ENCODE peak calls at places on chromosome 3, in ten cellular contexts. R is activated T-cell treated with anti-CD3 and anti-CD28 coated beads, Interleukin-2, amount 50 U/mL, for 72 hours; S is GM12864; Q is tibial nerve; I is LoVo; G is GOT3; J is activated CD4-positive, CD25-positive, alpha-beta regulatory T cell treated with anti-CD3 and anti-CD28 coated beads, Interleukin-2, amount 50 U/mL, for 72 hours; V is naive thymus-derived CD4-positive, alpha-beta T cell; K is progenitor cell of endocrine pancreas; U is stimulated activated CD4-positive, alpha-beta T cell treated with anti-CD3 and anti-CD28 coated beads, TNF-alpha, amount 100 ng/mL, for 48 hours. N is an unnamed sample.

GRCh38 chr3:20323307-20323927 is 137.4 kb upstream of the SGO1 start:
- DNase-seq in U (no peak), G (no peak), I (no peak), R (no peak), K (no peak), S (no peak), V (no peak), Q (no peak), J (no peak), N (no peak)

GRCh38 chr3:177554900-177555759 is 357.8 kb upstream of the TBL1XR1 start:
- DNase-seq in G (peak; percentile 15), J (no peak), Q (no peak), V (no peak), U (no peak), S (no peak), R (no peak), I (peak; percentile 23), K (no peak), N (peak; percentile 63)

GRCh38 chr3:70813306-70813705 is 500.9 kb upstream of the MDFIC2 start:
- DNase-seq in R (no peak), K (no peak), V (no peak), J (no peak), U (no peak), G (no peak), Q (no peak), I (no peak), S (no peak), N (no peak)

GRCh38 chr3:71055602-71056001 is 527.9 kb downstream of the FOXP1 start:
- DNase-seq in K (no peak), G (no peak), U (no peak), J (no peak), R (no peak), V (no peak), S (no peak), Q (no peak), I (no peak), N (peak; percentile 81)

GRCh38 chr3:197520311-197521276 is 35.2 kb downstream of the BDH1 start:
- DNase-seq in J (no peak), K (no peak), I (peak; percentile 46), R (no peak), S (no peak), V (no peak), U (no peak), G (no peak), Q (no peak), N (no peak)

GRCh38 chr3:42204867-42205599 is 61.0 kb downstream of the CCK start:
- DNase-seq in J (no peak), I (no peak), U (no peak), Q (no peak), V (no peak), S (no peak), K (no peak), R (no peak), G (no peak), N (no peak)

GRCh38 chr3:141877911-141878310 is 1.5 kb downstream of the ATP1B3 start:
- DNase-seq in R (peak; percentile 7), J (no peak), G (no peak), K (no peak), Q (no peak), I (peak; percentile 7), S (peak; percentile 10), V (no peak), U (no peak), N (no peak)

GRCh38 chr3:45125550-45126026 is 20.6 kb downstream of the CDCP1 start:
- DNase-seq in R (no peak), Q (no peak), J (no peak), G (no peak), V (no peak), S (no peak), I (no peak), K (no peak), U (no peak), N (no peak)

GRCh38 chr3:120469440-120470415 is 18.9 kb upstream of the FSTL1 start:
- DNase-seq in U (no peak), R (no peak), I (peak; percentile 86), K (no peak), Q (no peak), J (no peak), S (no peak), G (no peak), V (no peak), N (no peak)

GRCh38 chr3:12471228-12471627 is 13.1 kb upstream of the TSEN2 start:
- DNase-seq in I (peak; percentile 91), G (no peak), S (no peak), J (peak; percentile 44), R (peak; percentile 79), U (peak; percentile 61), Q (no peak), V (no peak), K (no peak), N (no peak)

GRCh38 chr3:118736107-118736506 is 298.5 kb downstream of the IGSF11 start:
- DNase-seq in S (no peak), G (no peak), U (no peak), V (no peak), J (no peak), I (no peak), R (no peak), Q (no peak), K (no peak), N (no peak)

GRCh38 chr3:63168179-63168578 is 109.9 kb upstream of the SYNPR start:
- DNase-seq in V (no peak), S (no peak), J (no peak), G (no peak), U (no peak), K (no peak), Q (no peak), I (no peak), R (no peak), N (no peak)

GRCh38 chr3:13401149-13401548 is 19.0 kb downstream of the NUP210 start:
- DNase-seq in Q (no peak), K (no peak), I (no peak), V (no peak), G (no peak), U (no peak), J (no peak), R (no peak), S (no peak), N (no peak)

GRCh38 chr3:141114816-141115458 is 63.8 kb downstream of the SPSB4 start:
- DNase-seq in R (no peak), Q (no peak), G (no peak), S (no peak), I (no peak), J (no peak), K (no peak), U (no peak), V (no peak), N (no peak)

GRCh38 chr3:38360345-38360744 is 13.8 kb downstream of the XYLB start:
- DNase-seq in R (no peak), I (no peak), G (no peak), U (no peak), K (no peak), S (no peak), J (no peak), V (no peak), Q (no peak), N (no peak)

GRCh38 chr3:63654246-63654645 is 1.8 kb downstream of the SNTN start:
- DNase-seq in Q (no peak), U (no peak), K (no peak), V (no peak), R (no peak), J (no peak), S (no peak), G (no peak), I (no peak), N (no peak)

GRCh38 chr3:71254658-71255057 is 328.9 kb downstream of the FOXP1 start:
- DNase-seq in V (no peak), Q (no peak), R (no peak), I (peak; percentile 44), S (no peak), U (no peak), K (no peak), G (no peak), J (no peak), N (no peak)

GRCh38 chr3:157502916-157503620 is at the start of gene VEPH1:
- DNase-seq in U (no peak), J (no peak), V (no peak), S (no peak), Q (no peak), G (no peak), K (no peak), I (no peak), R (no peak), N (no peak)

GRCh38 chr3:143653493-143653892 is 194.8 kb downstream of the SLC9A9 start:
- DNase-seq in V (no peak), J (no peak), S (no peak), R (no peak), Q (no peak), U (no peak), K (no peak), I (no peak), G (no peak), N (no peak)

GRCh38 chr3:17039579-17039978 is 154.8 kb downstream of the PLCL2 start:
- DNase-seq in K (no peak), I (peak; percentile 92), G (no peak), S (no peak), R (no peak), J (no peak), Q (no peak), U (no peak), V (no peak), N (peak; percentile 36)

GRCh38 chr3:15766406-15766805 is 31.4 kb downstream of the ANKRD28 start:
- DNase-seq in V (no peak), K (no peak), S (no peak), I (no peak), R (no peak), U (no peak), Q (no peak), J (no peak), G (no peak), N (no peak)

GRCh38 chr3:150775001-150775599 is 12.1 kb upstream of the SIAH2 start:
- DNase-seq in Q (no peak), J (no peak), U (no peak), V (no peak), I (no peak), R (no peak), G (no peak), K (no peak), S (no peak), N (peak; percentile 12)

GRCh38 chr3:126102530-126102951 is 18.6 kb upstream of the SLC41A3 start:
- DNase-seq in Q (no peak), V (no peak), S (no peak), K (no peak), I (no peak), R (no peak), U (no peak), J (no peak), G (peak; percentile 64), N (peak; percentile 27)

GRCh38 chr3:102485701-102486100 is 50.9 kb downstream of the ZPLD1 start:
- DNase-seq in S (no peak), U (no peak), K (no peak), G (no peak), Q (no peak), J (no peak), R (no peak), I (no peak), V (no peak), N (no peak)

GRCh38 chr3:108493862-108494261 is 16.5 kb downstream of the MYH15 start:
- DNase-seq in U (no peak), I (no peak), S (no peak), K (no peak), Q (no peak), V (no peak), R (no peak), G (no peak), J (no peak), N (no peak)

GRCh38 chr3:63364495-63364894 is 86.4 kb downstream of the SYNPR start:
- DNase-seq in G (no peak), J (no peak), K (no peak), I (no peak), R (no peak), U (no peak), Q (no peak), V (no peak), S (no peak), N (peak; percentile 5)

GRCh38 chr3:25540187-25540765 is 112.2 kb downstream of the RARB start:
- DNase-seq in K (no peak), S (no peak), Q (no peak), I (no peak), J (no peak), V (no peak), G (no peak), R (no peak), U (no peak), N (no peak)

GRCh38 chr3:100574536-100574935 is 34.9 kb upstream of the ADGRG7 start:
- DNase-seq in V (no peak), U (no peak), S (no peak), K (no peak), G (no peak), I (no peak), R (no peak), J (no peak), Q (no peak), N (no peak)

N was measured in fibroblast of the conjunctiva.